ENCODE peak calls at places on chromosomes 13 and 19, in seven cellular contexts. L is stimulated activated CD8-positive, alpha-beta memory T cell treated with anti-CD3 and anti-CD28 coated beads, Interleukin-4, amount 100 ng/mL, for 1 hour; P is adrenal gland; N is NCI-H774; R is effector memory CD4-positive, alpha-beta T cell; Q is A172; A is neural progenitor cell. H is an unnamed sample.
A peak's percentile ranks its signal among the peaks of the same experiment; 100 is the strongest.

GRCh38 chr19:6551607-6552450 is 21.0 kb downstream of the TNFSF9 start:
- DNase-seq in L (peak; percentile 30), P (no peak), N (no peak), R (peak; percentile 36), Q (no peak), A (peak; percentile 83), H (no peak)

GRCh38 chr13:28000567-28000966 is 12.1 kb upstream of the URAD start:
- DNase-seq in L (no peak), P (no peak), N (no peak), R (no peak), Q (no peak), A (peak; percentile 23), H (no peak)

GRCh38 chr13:94825507-94825906 is 113.2 kb upstream of the SOX21 start:
- DNase-seq in L (no peak), P (peak; percentile 35), N (peak; percentile 11), R (no peak), Q (no peak), A (peak; percentile 92), H (peak; percentile 57)

GRCh38 chr13:110119943-110120905 is 186.7 kb downstream of the COL4A1 start:
- DNase-seq in L (no peak), P (no peak), N (no peak), R (no peak), Q (peak; percentile 56), A (no peak), H (no peak)

GRCh38 chr19:35897706-35898451 is 2.5 kb downstream of the NFKBID start:
- DNase-seq in L (no peak), P (no peak), N (no peak), R (no peak), Q (no peak), A (no peak), H (no peak)

GRCh38 chr13:40315416-40316064 is 350.9 kb downstream of the FOXO1 start:
- DNase-seq in L (no peak), P (no peak), N (no peak), R (peak; percentile 35), Q (peak; percentile 40), A (no peak), H (no peak)

GRCh38 chr19:55405638-55406037 is 1.9 kb downstream of the UBE2S start:
- DNase-seq in L (no peak), P (no peak), N (no peak), R (no peak), Q (no peak), A (no peak), H (no peak)

GRCh38 chr13:94351292-94352000 is 128.0 kb downstream of the DCT start:
- DNase-seq in L (no peak), P (no peak), N (no peak), R (no peak), Q (peak; percentile 38), A (no peak), H (no peak)

GRCh38 chr13:85367887-85368286 is 431.3 kb downstream of the SLITRK6 start:
- DNase-seq in L (no peak), P (no peak), N (no peak), R (no peak), Q (peak; percentile 41), A (no peak), H (no peak)

GRCh38 chr13:30463820-30464495 is 1.8 kb downstream of the HMGB1 start:
- DNase-seq in L (peak; percentile 44), P (peak; percentile 71), N (no peak), R (peak; percentile 50), Q (peak; percentile 25), A (no peak), H (peak; percentile 63)

GRCh38 chr19:8659905-8660304 is 29.5 kb downstream of the NFILZ start:
- DNase-seq in L (no peak), P (no peak), N (no peak), R (no peak), Q (no peak), A (no peak), H (no peak)

GRCh38 chr19:51364200-51365106 is 1.7 kb downstream of the ETFB start:
- DNase-seq in L (no peak), P (no peak), N (no peak), R (no peak), Q (no peak), A (no peak), H (no peak)

GRCh38 chr19:35290381-35291135 is 1.4 kb upstream of the MAG start:
- DNase-seq in L (no peak), P (no peak), N (no peak), R (no peak), Q (no peak), A (no peak), H (no peak)

GRCh38 chr13:111337206-111337605 is 16.8 kb downstream of the TEX29 start:
- DNase-seq in L (no peak), P (no peak), N (no peak), R (no peak), Q (peak; percentile 92), A (no peak), H (no peak)

GRCh38 chr19:29715695-29716581 is 877 bp upstream of the C19orf12 start:
- DNase-seq in L (no peak), P (no peak), N (no peak), R (no peak), Q (peak; percentile 30), A (no peak), H (no peak)

GRCh38 chr13:49806126-49806536 is 13.6 kb upstream of the KPNA3 start:
- DNase-seq in L (no peak), P (no peak), N (no peak), R (no peak), Q (no peak), A (no peak), H (no peak)

GRCh38 chr19:41299755-41300089 is 10.2 kb upstream of the CCDC97 start:
- DNase-seq in L (no peak), P (no peak), N (no peak), R (no peak), Q (no peak), A (no peak), H (no peak)

GRCh38 chr19:54429545-54430227 is 14.4 kb downstream of the TTYH1 start:
- DNase-seq in L (no peak), P (no peak), N (no peak), R (no peak), Q (no peak), A (peak; percentile 29), H (no peak)

GRCh38 chr19:34475026-34475974 is 6.3 kb upstream of the WTIP start:
- DNase-seq in L (no peak), P (no peak), N (no peak), R (no peak), Q (peak; percentile 83), A (no peak), H (no peak)

GRCh38 chr19:5947435-5947834 is 30.5 kb downstream of the RANBP3 start:
- DNase-seq in L (no peak), P (peak; percentile 56), N (no peak), R (no peak), Q (no peak), A (no peak), H (no peak)

GRCh38 chr19:32676186-32676894 is 692 bp downstream of the RGS9BP start:
- DNase-seq in L (no peak), P (peak; percentile 43), N (peak; percentile 12), R (no peak), Q (no peak), A (peak; percentile 63), H (peak; percentile 62)

GRCh38 chr13:113654175-113654560 is 3.8 kb downstream of the ATP4B start:
- DNase-seq in L (no peak), P (no peak), N (no peak), R (no peak), Q (no peak), A (no peak), H (peak; percentile 69)

GRCh38 chr13:58080806-58081205 is 449.3 kb downstream of the PCDH17 start:
- DNase-seq in L (no peak), P (no peak), N (no peak), R (no peak), Q (no peak), A (peak; percentile 49), H (no peak)

GRCh38 chr19:18603255-18603957 is 3.2 kb downstream of the CRLF1 start:
- DNase-seq in L (no peak), P (no peak), N (no peak), R (no peak), Q (no peak), A (peak; percentile 75), H (peak; percentile 56)

GRCh38 chr13:40609972-40610726 is 56.3 kb downstream of the FOXO1 start:
- DNase-seq in L (no peak), P (no peak), N (no peak), R (no peak), Q (no peak), A (no peak), H (no peak)

GRCh38 chr13:110616103-110617101 is 1.1 kb downstream of the NAXD start:
- DNase-seq in L (no peak), P (peak; percentile 50), N (no peak), R (no peak), Q (no peak), A (peak; percentile 56), H (peak; percentile 64)

GRCh38 chr19:46955114-46955812 is 64.4 kb upstream of the NPAS1 start:
- DNase-seq in L (no peak), P (no peak), N (no peak), R (peak; percentile 29), Q (no peak), A (no peak), H (no peak)

GRCh38 chr13:75326173-75327131 is 155.5 kb downstream of the TBC1D4 start:
- DNase-seq in L (no peak), P (no peak), N (no peak), R (peak; percentile 37), Q (peak; percentile 16), A (no peak), H (no peak)

GRCh38 chr19:3350014-3350663 is 16.2 kb upstream of the NFIC start:
- DNase-seq in L (no peak), P (no peak), N (peak; percentile 86), R (no peak), Q (no peak), A (no peak), H (no peak)

H was measured in NCI-H146.